ENCODE peak calls at places on chromosomes 11 and 22, in five cellular contexts. H, P, A, L and C are unnamed samples.

GRCh38 chr11:134564472-134565200 is 152.6 kb upstream of the B3GAT1 start:
- DNase-seq in H (no peak), P (no peak), A (no peak), L (no peak), C (no peak)

GRCh38 chr11:79321282-79321681 is 119.5 kb downstream of the TENM4 start:
- DNase-seq in H (no peak), P (no peak), A (no peak), L (no peak), C (no peak)

GRCh38 chr22:27416553-27417427 is 384.8 kb downstream of the MN1 start:
- DNase-seq in H (no peak), P (no peak), A (no peak), L (no peak), C (peak; percentile 38)

GRCh38 chr11:133844217-133844616 is 1.1 kb downstream of the SPATA19 start:
- DNase-seq in H (no peak), P (no peak), A (no peak), L (no peak), C (no peak)

GRCh38 chr11:1382831-1383607 is 6.7 kb upstream of the BRSK2 start:
- DNase-seq in H (peak; percentile 68), P (peak; percentile 69), A (peak; percentile 73), L (peak; percentile 66), C (peak; percentile 90)

GRCh38 chr11:78789365-78789764 is 214.7 kb upstream of the NARS2 start:
- DNase-seq in H (no peak), P (no peak), A (no peak), L (no peak), C (peak; percentile 5)

GRCh38 chr11:73192272-73192671 is 25.8 kb upstream of the P2RY2 start:
- DNase-seq in H (no peak), P (no peak), A (no peak), L (no peak), C (peak; percentile 75)

GRCh38 chr11:118194835-118195627 is 18.6 kb upstream of the SCN2B start:
- DNase-seq in H (peak; percentile 77), P (no peak), A (no peak), L (no peak), C (no peak)

GRCh38 chr11:121521145-121522042 is 68.6 kb upstream of the SORL1-AS1 start:
- DNase-seq in H (no peak), P (no peak), A (no peak), L (no peak), C (no peak)

GRCh38 chr22:49297286-49297870 is 530.3 kb downstream of the BRD1 start:
- DNase-seq in H (no peak), P (no peak), A (no peak), L (no peak), C (peak; percentile 50)

GRCh38 chr11:64444838-64445441 is 86.0 kb downstream of the RPS6KA4 start:
- DNase-seq in H (no peak), P (no peak), A (no peak), L (no peak), C (no peak)

GRCh38 chr11:47550288-47551052 is 2.5 kb downstream of the CELF1 start:
- DNase-seq in H (no peak), P (no peak), A (no peak), L (no peak), C (no peak)

GRCh38 chr22:20979243-20979809 is 2.8 kb upstream of the LZTR1 start:
- DNase-seq in H (peak; percentile 26), P (peak; percentile 33), A (peak; percentile 74), L (peak; percentile 23), C (peak; percentile 91)

GRCh38 chr11:91199866-91200265 is 977.0 kb upstream of the CHORDC1 start:
- DNase-seq in H (no peak), P (no peak), A (no peak), L (no peak), C (no peak)

GRCh38 chr11:131041331-131042040 is 125.2 kb upstream of the SNX19 start:
- DNase-seq in H (no peak), P (no peak), A (no peak), L (no peak), C (no peak)

GRCh38 chr11:76791861-76792260 is 8.7 kb downstream of the TSKU start:
- DNase-seq in H (no peak), P (no peak), A (no peak), L (no peak), C (no peak)

GRCh38 chr11:45802531-45803317 is 2.2 kb upstream of the SLC35C1 start:
- DNase-seq in H (no peak), P (no peak), A (no peak), L (no peak), C (no peak)

GRCh38 chr22:50434849-50435700 is 39.8 kb downstream of the SBF1 start:
- DNase-seq in H (no peak), P (no peak), A (no peak), L (no peak), C (no peak)

GRCh38 chr11:121347805-121348204 is 55.2 kb downstream of the SC5D start:
- DNase-seq in H (no peak), P (no peak), A (no peak), L (no peak), C (no peak)

GRCh38 chr22:30324008-30324730 is 2.6 kb downstream of the TBC1D10A start:
- DNase-seq in H (no peak), P (peak; percentile 43), A (no peak), L (no peak), C (no peak)

GRCh38 chr11:66880484-66881211 is 23.8 kb downstream of the LRFN4 start:
- DNase-seq in H (peak; percentile 39), P (no peak), A (peak; percentile 20), L (no peak), C (no peak)